ENCODE peak calls at places on chromosomes 13 and 19, in seven cellular contexts. J is K562, W is HCT116, V is GM12878, Z is HepG2, R is H1, S is SK-N-SH. N is an unnamed sample.

GRCh38 chr19:46828484-46828883 is 22.2 kb downstream of the AP2S1 start:
- DNase-seq in R (no peak), V (no peak), Z (no peak), W (no peak), J (no peak), S (no peak), N (no peak)

GRCh38 chr19:12726988-12727316 is 3.2 kb upstream of the TNPO2 start:
- DNase-seq in Z (no peak), W (no peak), S (no peak), R (no peak), J (no peak), V (no peak), N (no peak)

GRCh38 chr19:18898081-18898532 is 2.1 kb upstream of the CERS1 start:
- DNase-seq in J (peak; percentile 72), Z (no peak), S (peak; percentile 69), V (no peak), W (no peak), R (no peak), N (no peak)

GRCh38 chr19:46714523-46715106 is 2.3 kb downstream of the PRKD2 start:
- DNase-seq in V (no peak), Z (no peak), W (no peak), R (no peak), S (no peak), J (no peak), N (no peak)

GRCh38 chr19:3202346-3202745 is 16.6 kb downstream of the NCLN start:
- DNase-seq in W (no peak), J (no peak), S (no peak), Z (no peak), V (no peak), R (no peak), N (no peak)

GRCh38 chr13:41652735-41653361 is 195.5 kb downstream of the RGCC start:
- DNase-seq in J (peak; percentile 11), V (no peak), S (peak; percentile 60), R (no peak), W (peak; percentile 23), Z (peak; percentile 62), N (peak; percentile 56)

GRCh38 chr13:56932104-56932503 is 208.6 kb upstream of the PRR20A start:
- DNase-seq in R (no peak), J (no peak), V (no peak), W (no peak), Z (no peak), S (no peak), N (no peak)

GRCh38 chr19:13208131-13208963 is 58.1 kb downstream of the IER2 start:
- DNase-seq in V (peak; percentile 77), J (no peak), Z (no peak), R (no peak), W (no peak), S (no peak), N (no peak)

GRCh38 chr13:73467103-73467502 is 408.3 kb downstream of the KLF5 start:
- DNase-seq in J (no peak), R (no peak), V (no peak), Z (no peak), W (no peak), S (no peak), N (no peak)

GRCh38 chr19:38617283-38617763 is 430 bp downstream of the MAP4K1 start:
- DNase-seq in W (no peak), S (no peak), Z (no peak), J (no peak), R (no peak), V (peak; percentile 9), N (no peak)

GRCh38 chr19:18171605-18172327 is 1.8 kb upstream of the IFI30 start:
- DNase-seq in J (no peak), W (no peak), V (no peak), Z (no peak), R (no peak), S (peak; percentile 30), N (no peak)

GRCh38 chr13:26956532-26957142 is 196.1 kb upstream of the GPR12 start:
- DNase-seq in J (no peak), R (no peak), Z (no peak), S (no peak), W (no peak), V (no peak), N (no peak)

GRCh38 chr13:102195566-102196462 is 206.0 kb downstream of the FGF14 start:
- DNase-seq in R (no peak), J (no peak), V (no peak), Z (no peak), S (peak; percentile 45), W (no peak), N (no peak)

GRCh38 chr13:97223711-97224461 is 1.8 kb downstream of the MBNL2 start:
- DNase-seq in S (no peak), Z (peak; percentile 64), W (peak; percentile 43), V (no peak), J (peak; percentile 32), R (no peak), N (no peak)

GRCh38 chr13:46229251-46229650 is 17.5 kb downstream of the LRRC63 start:
- DNase-seq in J (no peak), Z (no peak), S (no peak), R (no peak), W (no peak), V (no peak), N (peak; percentile 58)

GRCh38 chr19:47540748-47541147 is 25.9 kb upstream of the NAPA start:
- DNase-seq in S (no peak), J (peak; percentile 45), W (no peak), V (no peak), R (no peak), Z (peak; percentile 31), N (no peak)

GRCh38 chr13:31629085-31629785 is 110.1 kb upstream of the RXFP2 start:
- DNase-seq in S (no peak), R (no peak), Z (no peak), V (no peak), J (no peak), W (no peak), N (no peak)

GRCh38 chr19:7978196-7978825 is 27.1 kb downstream of the ELAVL1 start:
- DNase-seq in R (no peak), Z (no peak), W (no peak), S (no peak), V (no peak), J (no peak), N (no peak)

GRCh38 chr13:67148219-67148583 is 81.9 kb downstream of the PCDH9 start:
- DNase-seq in Z (no peak), S (no peak), R (no peak), J (no peak), V (no peak), W (no peak), N (no peak)

GRCh38 chr13:62278271-62278670 is 862.6 kb upstream of the PCDH20 start:
- DNase-seq in V (no peak), R (no peak), S (no peak), J (no peak), Z (no peak), W (no peak), N (no peak)

GRCh38 chr13:78660130-78660857 is 1.3 kb upstream of the OBI1 start:
- DNase-seq in Z (peak; percentile 25), J (no peak), W (no peak), V (no peak), R (no peak), S (peak; percentile 47), N (no peak)

GRCh38 chr13:33110713-33111413 is 94.6 kb downstream of the KL start:
- DNase-seq in R (no peak), V (no peak), W (no peak), S (no peak), Z (no peak), J (no peak), N (no peak)

GRCh38 chr19:48617146-48617937 is 1.6 kb downstream of the RPL18 start:
- DNase-seq in R (no peak), Z (no peak), W (no peak), J (no peak), V (no peak), S (no peak), N (no peak)

GRCh38 chr19:3250675-3251074 is 26.2 kb downstream of the CELF5 start:
- DNase-seq in W (peak; percentile 42), R (no peak), J (peak; percentile 72), S (peak; percentile 62), V (no peak), Z (peak; percentile 13), N (no peak)

GRCh38 chr19:10593148-10593547 is 6.0 kb upstream of the AP1M2 start:
- DNase-seq in W (no peak), Z (no peak), R (no peak), S (no peak), J (no peak), V (no peak), N (no peak)

GRCh38 chr13:95858286-95859075 is 181.5 kb downstream of the DNAJC3 start:
- DNase-seq in Z (no peak), V (no peak), W (no peak), S (no peak), R (no peak), J (no peak), N (no peak)
- TF ChIP-seq JUND in Z (no peak), V (no peak), W (no peak), S (no peak), R (no peak), J (no peak), N (no peak)

DNA sequence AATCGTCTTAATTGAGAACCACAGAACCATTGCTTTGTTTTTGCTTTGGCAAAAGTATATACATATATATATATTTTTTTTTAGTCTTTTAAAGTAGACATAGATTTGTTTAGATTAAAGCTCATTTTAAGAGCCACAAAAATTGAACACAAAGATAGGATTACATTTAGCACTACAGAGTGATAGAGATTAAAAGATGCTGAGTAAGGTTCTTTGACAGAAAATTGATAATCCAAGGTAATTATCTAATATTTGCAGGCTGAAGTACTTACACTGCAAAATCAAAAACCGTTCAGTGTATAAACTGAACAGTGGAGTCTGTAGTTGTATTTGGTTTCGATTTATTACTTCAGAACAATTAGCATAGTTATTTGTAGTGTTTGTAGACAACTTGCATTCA is 24.5 kb upstream of the ZNF98 start:
- DNase-seq in S (no peak), V (no peak), J (no peak), R (no peak), W (no peak), Z (no peak), N (no peak)
- TF ChIP-seq JUND in S (no peak), V (no peak), J (no peak), R (no peak), W (no peak), Z (no peak), N (no peak)

DNA sequence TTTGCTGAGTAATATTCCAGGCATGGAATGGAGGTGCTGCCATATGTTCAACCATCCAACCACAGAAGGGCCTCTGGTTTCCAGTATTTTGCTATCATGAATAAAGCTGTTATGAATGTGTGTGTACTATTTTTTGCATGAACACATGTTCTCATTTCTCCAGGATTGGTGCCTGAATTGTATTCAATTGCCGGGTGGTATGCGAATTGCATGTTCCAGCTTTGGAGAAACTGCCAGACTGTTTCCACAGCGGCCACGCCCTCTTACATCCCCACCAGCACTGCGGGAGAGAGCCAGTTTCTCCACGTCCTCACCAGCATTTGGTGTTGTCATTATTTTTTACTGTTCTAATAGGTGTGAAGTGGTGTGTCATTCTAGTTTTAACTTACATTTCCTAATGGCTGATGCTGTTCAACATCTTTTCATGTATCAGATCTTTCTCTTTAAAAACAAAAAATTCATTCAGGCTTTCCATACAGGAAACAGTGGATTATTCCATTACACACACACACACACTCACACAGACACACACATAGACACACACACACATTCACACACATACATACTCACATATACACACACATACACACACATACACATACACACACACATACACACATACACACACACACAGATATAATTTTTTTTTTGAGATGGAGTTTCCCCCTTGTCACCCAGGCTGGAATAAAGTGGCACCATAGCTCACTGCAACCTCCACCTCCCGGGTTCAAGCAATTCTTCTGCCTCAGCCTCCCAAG is 154.1 kb downstream of the PTPRS start:
- DNase-seq in J (no peak), R (no peak), W (no peak), V (no peak), Z (no peak), S (no peak), N (no peak)
- TF ChIP-seq JUND in J (no peak), R (no peak), W (no peak), V (no peak), Z (no peak), S (no peak), N (no peak)

GRCh38 chr19:41456342-41456918 is 13.5 kb downstream of the ERICH4 start:
- DNase-seq in Z (no peak), R (no peak), J (no peak), V (no peak), S (no peak), W (no peak), N (peak; percentile 47)
- TF ChIP-seq JUND in Z (no peak), R (no peak), J (no peak), V (no peak), S (no peak), W (no peak), N (no peak)

N was measured in T47D.